ENCODE peak calls at places on chromosomes 2 and 18, in five cellular contexts. T is GM10248; G is cerebellar cortex; R is NCI-H1694 treated with DMSO at 0.1 percent for 48 hours; K is activated CD4-positive, alpha-beta T cell treated with anti-CD3 and anti-CD28 coated beads, Interleukin-2, amount 50 U/mL, for 4 hours. Q is an unnamed sample.

GRCh38 chr2:226554726-226555125 is 244.9 kb downstream of the IRS1 start:
- DNase-seq in G (no peak), T (no peak), K (no peak), R (no peak), Q (no peak)

GRCh38 chr2:119028327-119029174 is 86.6 kb downstream of the MARCO start:
- DNase-seq in T (peak; percentile 45), R (peak; percentile 20), K (no peak), G (peak; percentile 30), Q (no peak)

GRCh38 chr18:25058520-25058919 is 293.4 kb downstream of the ZNF521 start:
- DNase-seq in T (no peak), R (no peak), K (no peak), G (no peak), Q (peak; percentile 70)

GRCh38 chr2:60551241-60552095 is 2.0 kb downstream of the BCL11A start:
- DNase-seq in T (no peak), R (peak; percentile 53), K (no peak), G (no peak), Q (no peak)

GRCh38 chr2:9217838-9218770 is 11.5 kb downstream of the ASAP2 start:
- DNase-seq in K (no peak), G (no peak), T (no peak), R (no peak), Q (no peak)

GRCh38 chr18:51614967-51615571 is 417.6 kb upstream of the MEX3C start:
- DNase-seq in K (no peak), G (no peak), T (no peak), R (no peak), Q (no peak)

GRCh38 chr2:9235388-9236344 is 29.1 kb downstream of the ASAP2 start:
- DNase-seq in K (no peak), R (peak; percentile 18), G (no peak), T (no peak), Q (no peak)

GRCh38 chr2:237459226-237459625 is 27.8 kb upstream of the MLPH start:
- DNase-seq in R (no peak), T (no peak), K (no peak), G (no peak), Q (no peak)

GRCh38 chr2:173355132-173355865 is 627 bp downstream of the CDCA7 start:
- DNase-seq in T (peak; percentile 53), R (peak; percentile 26), K (no peak), G (peak; percentile 31), Q (no peak)

GRCh38 chr2:109172556-109173105 is 43.6 kb downstream of the SH3RF3 start:
- DNase-seq in K (no peak), R (no peak), G (no peak), T (no peak), Q (no peak)

GRCh38 chr2:170974304-170974993 is 45.4 kb downstream of the GORASP2 start:
- DNase-seq in T (no peak), K (no peak), G (no peak), R (no peak), Q (no peak)

GRCh38 chr2:70979626-70980025 is 1.2 kb downstream of the ANKRD53 start:
- DNase-seq in R (no peak), T (no peak), G (no peak), K (no peak), Q (no peak)

GRCh38 chr2:30150786-30151185 is 4.0 kb downstream of the YPEL5 start:
- DNase-seq in R (no peak), G (no peak), T (no peak), K (no peak), Q (no peak)

GRCh38 chr2:168596881-168597280 is 140.8 kb downstream of the CERS6 start:
- DNase-seq in G (no peak), K (no peak), R (no peak), T (no peak), Q (no peak)

GRCh38 chr2:101219281-101219680 is 33.4 kb upstream of the CNOT11 start:
- DNase-seq in G (no peak), R (no peak), K (no peak), T (no peak), Q (no peak)

Q was measured in dorsolateral prefrontal cortex.